ENCODE peak calls at places on chromosome 1, in six cellular contexts. B is fibroblast of mammary gland, W is HFF-Myc, K is SK-N-SH, Q is ovary, U is testis. D is an unnamed sample.

GRCh38 chr1:15386128-15386824 is 23.4 kb upstream of the EFHD2 start:
- DNase-seq in B (no peak), W (no peak), K (no peak), Q (no peak), U (no peak), D (no peak)

GRCh38 chr1:15963968-15964648 is 11.8 kb downstream of the ZBTB17 start:
- DNase-seq in B (no peak), W (no peak), K (no peak), Q (no peak), U (no peak), D (no peak)

GRCh38 chr1:99827970-99828369 is 22.2 kb upstream of the AGL start:
- DNase-seq in B (no peak), W (no peak), K (no peak), Q (no peak), U (no peak), D (no peak)

GRCh38 chr1:183633676-183634343 is 1.8 kb downstream of the ARPC5 start:
- DNase-seq in B (peak), W (peak), K (peak), Q (no peak), U (peak), D (peak)

GRCh38 chr1:110634455-110635281 is 28.5 kb upstream of the KCNA2 start:
- DNase-seq in B (peak), W (no peak), K (no peak), Q (peak), U (peak), D (no peak)

GRCh38 chr1:56831874-56832693 is 12.9 kb upstream of the FYB2 start:
- DNase-seq in B (peak), W (peak), K (peak), Q (peak), U (peak), D (no peak)

GRCh38 chr1:151474711-151475110 is 15.4 kb upstream of the POGZ start:
- DNase-seq in B (no peak), W (no peak), K (no peak), Q (no peak), U (no peak), D (no peak)

GRCh38 chr1:173870252-173871075 is 2.3 kb downstream of the ZBTB37 start:
- DNase-seq in B (no peak), W (no peak), K (peak), Q (no peak), U (peak), D (no peak)

GRCh38 chr1:151968058-151968457 is 25.6 kb downstream of the S100A10 start:
- DNase-seq in B (peak), W (no peak), K (no peak), Q (no peak), U (peak), D (no peak)

GRCh38 chr1:24098102-24098501 is 13.8 kb downstream of the MYOM3 start:
- DNase-seq in B (no peak), W (no peak), K (no peak), Q (no peak), U (no peak), D (no peak)
- TF ChIP-seq CTCF in B (no peak), W (no peak), K (no peak), Q (no peak), U (no peak), D (no peak)

GRCh38 chr1:42845193-42845592 is 1.2 kb upstream of the ZNF691 start:
- DNase-seq in B (no peak), W (no peak), K (no peak), Q (no peak), U (no peak), D (no peak)
- H3K4me3 ChIP-seq in B (peak), W (peak), K (no peak), Q (no peak), U (no peak), D (no peak)

DNA sequence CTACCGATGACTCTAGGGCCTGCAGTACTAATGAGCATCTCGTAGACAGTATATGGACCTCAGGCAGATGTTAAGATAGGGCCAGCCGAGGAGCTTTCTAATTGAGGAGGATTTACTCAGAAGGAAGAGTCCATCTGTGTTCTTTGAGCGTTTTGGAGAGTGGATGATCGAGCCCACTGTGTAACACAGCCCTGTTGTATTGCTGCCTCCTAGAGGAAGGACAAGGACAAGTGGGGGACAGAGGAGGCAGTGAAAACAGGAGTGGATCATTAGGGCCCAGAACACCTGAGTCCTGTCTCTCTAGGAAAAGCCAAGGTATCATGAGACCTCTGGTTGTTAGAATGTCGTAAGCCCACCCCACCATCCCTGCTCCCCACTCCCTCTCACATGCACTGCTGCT is 62.9 kb downstream of the TBX19 start:
- DNase-seq in B (no peak), W (no peak), K (no peak), Q (no peak), U (no peak), D (no peak)
- TF ChIP-seq CTCF in B (peak), W (peak), K (no peak), Q (no peak), U (no peak), D (peak)

DNA sequence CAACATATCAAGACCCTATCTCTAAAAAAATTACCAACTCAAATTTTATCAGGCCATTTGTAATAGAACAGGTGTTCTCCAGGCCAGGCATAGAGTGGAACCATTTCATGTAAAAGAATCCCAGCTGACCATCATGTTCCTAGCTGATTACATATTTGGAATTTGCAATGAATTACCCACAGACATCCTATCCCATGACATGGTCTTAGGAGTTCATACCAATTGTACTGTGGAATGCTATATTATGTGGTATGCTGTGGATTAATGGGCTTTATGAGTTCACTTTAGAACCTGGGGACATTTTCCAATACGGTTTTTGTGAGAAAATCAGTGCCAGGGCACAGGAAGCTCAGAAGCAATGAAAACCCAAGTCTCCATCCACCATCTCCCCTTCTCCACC is 110.3 kb downstream of the ZNF281 start:
- DNase-seq in B (no peak), W (no peak), K (no peak), Q (no peak), U (no peak), D (no peak)
- H3K4me3 ChIP-seq in B (no peak), W (no peak), K (no peak), Q (no peak), U (no peak), D (no peak)

GRCh38 chr1:11534846-11535245 is 55.9 kb downstream of the DISP3 start:
- DNase-seq in B (no peak), W (no peak), K (no peak), Q (no peak), U (no peak), D (no peak)
- TF ChIP-seq CTCF in B (no peak), W (no peak), K (no peak), Q (no peak), U (no peak), D (peak)

GRCh38 chr1:201648066-201648910 is 109.4 kb downstream of the NAV1 start:
- DNase-seq in B (peak), W (no peak), K (peak), Q (peak), U (peak), D (no peak)
- H3K4me3 ChIP-seq in B (peak), W (peak), K (peak), Q (peak), U (peak), D (peak)

GRCh38 chr1:8027748-8028631 is 1.9 kb upstream of the ERRFI1 start:
- DNase-seq in B (peak), W (peak), K (no peak), Q (no peak), U (no peak), D (no peak)

GRCh38 chr1:8035289-8035688 is 9.2 kb upstream of the ERRFI1 start:
- DNase-seq in B (no peak), W (no peak), K (no peak), Q (no peak), U (no peak), D (no peak)

GRCh38 chr1:8033322-8033721 is 7.2 kb upstream of the ERRFI1 start:
- DNase-seq in B (no peak), W (no peak), K (no peak), Q (no peak), U (no peak), D (no peak)

GRCh38 chr1:8032351-8032750 is 6.2 kb upstream of the ERRFI1 start:
- DNase-seq in B (peak), W (no peak), K (no peak), Q (no peak), U (no peak), D (no peak)

DNA sequence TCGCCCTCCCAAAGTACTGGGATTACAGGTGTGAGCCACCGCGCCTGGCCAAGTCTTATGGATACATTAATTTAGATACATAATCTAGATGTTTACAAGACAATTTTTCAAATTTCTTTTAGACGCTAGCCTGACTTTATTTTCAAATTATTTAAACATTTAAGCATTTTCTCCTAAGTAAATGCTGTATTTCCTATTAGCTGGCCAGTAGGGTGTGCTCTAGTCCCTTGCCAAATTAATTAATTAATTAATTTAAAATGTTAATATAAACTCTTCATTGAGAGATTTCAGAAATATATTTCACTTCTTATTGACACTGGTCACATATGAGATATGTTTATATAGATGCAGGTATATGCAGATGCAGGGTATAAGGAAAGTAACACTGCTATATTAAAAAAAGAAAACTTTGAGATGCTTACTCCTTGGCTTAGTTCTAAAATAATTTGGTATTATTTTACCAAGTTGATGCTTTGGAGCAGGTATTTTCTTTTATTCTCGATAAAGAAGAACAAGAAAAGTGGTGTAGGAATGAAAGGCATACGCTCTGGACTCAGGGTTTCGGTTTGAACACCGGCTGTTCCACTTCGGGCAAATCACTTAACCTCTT is 5.2 kb upstream of the ERRFI1 start:
- DNase-seq in B (peak), W (no peak), K (peak), Q (no peak), U (no peak), D (no peak)
- TF ChIP-seq CTCF in B (peak), W (peak), K (peak), Q (peak), U (peak), D (peak)

D was measured in LNCaP clone FGC.